ENCODE peak calls at places on chromosomes 13 and 19, in four cellular contexts. G, Y, T and J are unnamed samples.
A peak's percentile ranks its signal among the peaks of the same experiment; 100 is the strongest.

GRCh38 chr13:57286511-57287098 is 119.6 kb downstream of the PRR20E start:
- DNase-seq in G (no peak), Y (no peak), T (no peak), J (no peak)

GRCh38 chr19:42246143-42246868 is 3.9 kb upstream of the GSK3A start:
- DNase-seq in G (peak; percentile 85), Y (peak; percentile 65), T (peak; percentile 88), J (no peak)

GRCh38 chr19:51980116-51980736 is 6.4 kb downstream of the ZNF350 start:
- DNase-seq in G (no peak), Y (no peak), T (no peak), J (no peak)

GRCh38 chr13:107906131-107906530 is 309.2 kb downstream of the LIG4 start:
- DNase-seq in G (peak; percentile 4), Y (peak; percentile 71), T (no peak), J (no peak)

GRCh38 chr13:39347926-39348901 is 254.8 kb downstream of the LHFPL6 start:
- DNase-seq in G (no peak), Y (no peak), T (peak; percentile 68), J (no peak)

GRCh38 chr13:36207672-36208071 is 6.7 kb downstream of the SOHLH2 start:
- DNase-seq in G (no peak), Y (peak; percentile 7), T (peak; percentile 47), J (no peak)

GRCh38 chr13:29472317-29472961 is 123.0 kb downstream of the SLC7A1 start:
- DNase-seq in G (peak; percentile 65), Y (peak; percentile 69), T (peak; percentile 85), J (peak; percentile 51)

GRCh38 chr19:41699231-41699967 is 9.0 kb upstream of the CEACAM5 start:
- DNase-seq in G (peak; percentile 58), Y (no peak), T (no peak), J (no peak)

GRCh38 chr13:25135896-25136295 is 36.2 kb downstream of the AMER2 start:
- DNase-seq in G (no peak), Y (no peak), T (no peak), J (no peak)

GRCh38 chr19:3359850-3360493 is 6.4 kb upstream of the NFIC start:
- DNase-seq in G (no peak), Y (peak; percentile 49), T (peak; percentile 54), J (no peak)

GRCh38 chr19:747432-748273 is 3.3 kb upstream of the MISP start:
- DNase-seq in G (no peak), Y (no peak), T (no peak), J (no peak)

GRCh38 chr19:16066611-16067104 is 9.6 kb upstream of the TPM4 start:
- DNase-seq in G (peak; percentile 79), Y (peak; percentile 76), T (no peak), J (no peak)

GRCh38 chr19:41373993-41374392 is 2.3 kb upstream of the TMEM91 start:
- DNase-seq in G (no peak), Y (no peak), T (no peak), J (no peak)

GRCh38 chr19:32343550-32344262 is 1.7 kb upstream of the ZNF507 start:
- DNase-seq in G (peak; percentile 46), Y (no peak), T (no peak), J (no peak)

GRCh38 chr13:65926750-65927171 is 1303.4 kb downstream of the PCDH9 start:
- DNase-seq in G (peak; percentile 12), Y (peak; percentile 33), T (peak; percentile 75), J (no peak)

GRCh38 chr19:2391118-2391725 is 31.2 kb downstream of the TMPRSS9 start:
- DNase-seq in G (peak; percentile 79), Y (peak; percentile 71), T (peak; percentile 79), J (peak; percentile 38)

GRCh38 chr13:79423801-79424642 is 18.0 kb upstream of the RBM26 start:
- DNase-seq in G (peak; percentile 44), Y (peak; percentile 47), T (peak; percentile 75), J (no peak)

GRCh38 chr13:99313473-99313872 is 6.3 kb upstream of the GPR183 start:
- DNase-seq in G (no peak), Y (no peak), T (peak; percentile 45), J (no peak)

GRCh38 chr13:33690321-33690720 is 127.6 kb upstream of the RFC3 start:
- DNase-seq in G (no peak), Y (no peak), T (no peak), J (no peak)

GRCh38 chr13:63190742-63191141 is 1775.1 kb upstream of the PCDH20 start:
- DNase-seq in G (peak; percentile 55), Y (no peak), T (no peak), J (no peak)

GRCh38 chr19:1300744-1301490 is 15.2 kb downstream of the EFNA2 start:
- DNase-seq in G (no peak), Y (no peak), T (no peak), J (no peak)

GRCh38 chr19:7505682-7506384 is 10.1 kb upstream of the ZNF358 start:
- DNase-seq in G (peak; percentile 45), Y (peak; percentile 79), T (peak; percentile 80), J (no peak)

GRCh38 chr19:11166281-11167142 is 10.9 kb upstream of the SPC24 start:
- DNase-seq in G (no peak), Y (no peak), T (no peak), J (no peak)

GRCh38 chr19:42069619-42070293 is at the start of gene GRIK5:
- DNase-seq in G (no peak), Y (no peak), T (peak; percentile 66), J (no peak)

GRCh38 chr19:41218615-41219507 is at the start of gene AXL:
- DNase-seq in G (peak; percentile 90), Y (no peak), T (peak; percentile 98), J (no peak)

GRCh38 chr13:38951525-38952313 is 38.9 kb downstream of the STOML3 start:
- DNase-seq in G (no peak), Y (no peak), T (no peak), J (no peak)

DNA sequence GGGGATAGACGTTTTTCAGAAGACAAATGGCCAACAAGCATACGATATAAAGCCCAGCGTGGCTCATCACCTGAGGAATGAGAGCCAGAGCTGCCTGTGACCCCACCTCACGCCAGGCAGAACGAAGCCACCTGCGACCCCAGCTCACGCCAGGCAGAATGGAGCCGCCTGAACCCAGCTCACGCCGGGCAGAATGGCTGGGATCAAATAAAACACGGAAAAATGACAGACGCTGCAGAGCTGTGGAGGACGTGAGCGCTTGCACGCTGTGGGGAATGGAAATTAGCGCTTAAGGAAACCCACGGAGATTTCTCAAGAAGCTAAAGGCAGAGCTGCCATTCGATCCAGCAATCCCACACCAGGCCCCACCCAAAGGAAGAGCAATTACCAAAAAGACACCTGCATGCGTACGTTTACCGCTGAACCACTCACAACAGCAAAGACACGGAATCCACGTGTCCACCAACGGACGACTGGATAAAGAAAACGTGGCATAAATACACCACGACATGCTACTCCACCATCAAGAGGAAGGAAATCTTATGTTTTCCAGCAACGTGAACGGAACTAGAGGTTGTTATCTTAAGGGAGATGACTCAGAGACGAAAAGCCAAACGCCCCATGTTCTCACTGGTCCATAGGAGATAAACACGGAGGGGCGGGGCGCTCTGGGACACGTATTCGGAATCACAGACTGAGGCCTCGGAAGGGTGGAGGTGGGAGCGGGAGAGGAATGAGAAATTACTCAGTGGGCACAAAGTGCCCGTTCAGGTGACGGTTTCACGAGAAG is 30.7 kb upstream of the C13orf46 start:
- DNase-seq in G (no peak), Y (peak; percentile 93), T (no peak), J (no peak)
- H3K4me3 ChIP-seq in G (no peak overlapping the region), Y (peak overlapping the region; percentile 50), T (no peak overlapping the region), J (no peak overlapping the region)

GRCh38 chr13:109684836-109685602 is 101.4 kb downstream of the IRS2 start:
- DNase-seq in G (no peak), Y (no peak), T (no peak), J (no peak)
- TF ChIP-seq REST in G (no peak), Y (no peak), T (no peak), J (no peak)

DNA sequence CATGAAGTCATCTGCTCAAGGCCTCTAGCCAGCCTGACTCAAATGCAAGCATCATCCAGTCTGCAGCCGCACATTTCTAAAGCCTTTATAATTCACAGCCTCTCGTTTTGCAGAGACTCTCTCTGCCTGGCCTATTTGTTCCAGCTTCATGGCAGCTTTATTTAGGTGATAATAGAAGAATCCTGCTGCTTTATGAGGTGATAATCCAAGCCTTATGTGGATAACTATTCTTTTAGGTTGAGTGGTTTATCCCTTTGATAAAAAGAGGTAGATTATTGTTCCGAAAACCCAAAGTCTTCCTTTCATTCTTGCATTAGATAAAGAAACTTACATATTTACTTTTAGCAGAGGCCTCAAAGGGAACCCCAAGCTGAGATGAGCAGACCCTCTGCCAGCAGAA is 58.3 kb downstream of the OXGR1 start:
- DNase-seq in G (no peak), Y (no peak), T (no peak), J (no peak)
- H3K4me3 ChIP-seq in G (no peak overlapping the region), Y (no peak overlapping the region), T (no peak overlapping the region), J (no peak overlapping the region)

DNA sequence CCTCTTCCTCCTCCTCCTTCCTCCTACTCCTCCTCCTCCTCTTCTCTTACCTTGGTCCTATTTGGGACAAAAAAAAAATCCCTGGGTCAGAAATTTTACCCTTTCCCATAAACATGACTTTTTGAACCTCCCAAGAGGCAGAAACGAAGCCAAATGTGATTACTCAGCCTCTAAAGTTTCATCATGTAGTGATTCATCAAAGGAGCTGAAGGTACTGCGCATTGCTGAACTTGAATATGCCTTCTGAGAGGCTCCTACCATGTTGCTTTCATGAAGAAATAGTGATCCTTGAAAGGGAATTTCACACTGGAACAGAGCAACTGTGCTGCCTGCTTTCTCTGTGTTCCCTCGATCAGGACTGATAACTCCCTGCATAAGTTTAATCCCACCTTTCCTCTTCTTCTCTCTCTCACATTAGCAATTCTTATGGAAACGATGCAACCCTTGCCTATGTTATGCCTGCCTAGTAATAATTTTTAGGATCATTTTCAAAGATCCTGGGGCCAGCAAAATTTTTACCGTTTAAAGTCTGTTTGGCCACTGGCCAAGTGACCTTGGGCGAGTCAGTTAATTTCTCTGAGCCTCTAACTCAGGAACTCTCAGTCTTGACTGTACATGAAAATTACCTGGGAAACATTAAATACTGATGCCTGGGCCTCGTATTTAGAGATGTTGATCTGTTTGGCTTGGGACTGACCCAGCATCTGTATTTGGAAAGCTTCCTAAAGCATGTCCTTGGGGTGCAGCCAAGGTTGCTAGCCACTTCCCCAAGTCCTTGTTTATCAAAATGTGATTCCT is 149.5 kb downstream of the DCT start:
- DNase-seq in G (peak; percentile 48), Y (no peak), T (no peak), J (peak; percentile 13)
- TF ChIP-seq REST in G (no peak), Y (no peak), T (no peak), J (no peak)

GRCh38 chr13:71290963-71291937 is 575.8 kb downstream of the DACH1 start:
- DNase-seq in G (peak; percentile 73), Y (peak; percentile 2), T (no peak), J (peak; percentile 13)
- H3K4me3 ChIP-seq in G (peak overlapping the region; percentile 46), Y (peak overlapping the region; percentile 21), T (no peak overlapping the region), J (peak overlapping the region; percentile 44)

GRCh38 chr19:38360351-38360750 is 14.0 kb upstream of the PSMD8 start:
- DNase-seq in G (no peak), Y (no peak), T (no peak), J (no peak)

GRCh38 chr19:38358071-38358470 is 16.3 kb upstream of the PSMD8 start:
- DNase-seq in G (no peak), Y (no peak), T (no peak), J (no peak)

GRCh38 chr19:38361633-38362075 is 12.7 kb upstream of the PSMD8 start:
- DNase-seq in G (peak; percentile 96), Y (peak; percentile 91), T (peak; percentile 99), J (peak; percentile 28)

GRCh38 chr19:38360839-38361631 is 13.3 kb upstream of the PSMD8 start:
- DNase-seq in G (no peak), Y (no peak), T (no peak), J (no peak)

GRCh38 chr19:38359242-38360021 is 14.9 kb upstream of the PSMD8 start:
- DNase-seq in G (no peak), Y (no peak), T (no peak), J (no peak)
- TF ChIP-seq REST in G (no peak), Y (no peak), T (no peak), J (no peak)